ENCODE peak calls at places on chromosomes 16 and 17, in six cellular contexts. Q is ovary; C is GM23338; H is CD8-positive, alpha-beta T cell; A is dorsolateral prefrontal cortex; T is GM23248. E is an unnamed sample.

GRCh38 chr17:39782481-39782880 is 44.7 kb downstream of the GRB7 start:
- DNase-seq in C (no peak), T (no peak), A (no peak), Q (no peak), H (no peak), E (no peak)

GRCh38 chr16:66278111-66278531 is 88.4 kb upstream of the CDH5 start:
- DNase-seq in Q (no peak), C (no peak), A (no peak), H (no peak), T (no peak), E (no peak)

GRCh38 chr16:57799619-57800212 is 2.6 kb downstream of the KIFC3 start:
- DNase-seq in H (no peak), T (no peak), Q (no peak), A (no peak), C (no peak), E (no peak)

GRCh38 chr17:8225813-8226535 is 15.6 kb upstream of the AURKB start:
- DNase-seq in H (peak; percentile 46), T (peak; percentile 85), C (peak; percentile 85), Q (no peak), A (peak; percentile 72), E (no peak)

GRCh38 chr17:27477971-27478684 is 21.9 kb downstream of the KSR1 start:
- DNase-seq in C (no peak), A (no peak), T (no peak), Q (no peak), H (no peak), E (no peak)

GRCh38 chr17:73952498-73953205 is 250.8 kb upstream of the RPL38 start:
- DNase-seq in T (peak; percentile 13), A (no peak), C (peak; percentile 71), H (peak; percentile 11), Q (no peak), E (no peak)

GRCh38 chr17:81553018-81553615 is 964 bp upstream of the FAAP100 start:
- DNase-seq in A (no peak), C (peak; percentile 98), Q (peak; percentile 58), H (peak; percentile 57), T (peak; percentile 86), E (peak; percentile 90)

GRCh38 chr17:19332371-19333131 is 30.0 kb downstream of the B9D1 start:
- DNase-seq in T (no peak), A (peak; percentile 20), Q (no peak), C (no peak), H (no peak), E (no peak)

GRCh38 chr16:11835891-11836652 is 15.3 kb downstream of the RSL1D1 start:
- DNase-seq in T (peak; percentile 57), A (no peak), Q (no peak), H (no peak), C (peak; percentile 41), E (peak; percentile 69)

GRCh38 chr17:42422412-42422957 is 571 bp downstream of the CAVIN1 start:
- DNase-seq in T (peak; percentile 77), H (no peak), C (peak; percentile 70), A (no peak), Q (peak; percentile 56), E (peak; percentile 80)

GRCh38 chr17:82051776-82052637 is at the start of the genes GPS1 and RFNG:
- DNase-seq in C (peak; percentile 82), Q (peak; percentile 79), A (peak; percentile 64), T (peak; percentile 85), H (peak; percentile 76), E (peak; percentile 94)

GRCh38 chr17:35545150-35545549 is 7.7 kb upstream of the SLFN12L start:
- DNase-seq in Q (no peak), T (no peak), C (no peak), H (no peak), A (no peak), E (no peak)

GRCh38 chr16:10206865-10207264 is 24.6 kb upstream of the GRIN2A start:
- DNase-seq in H (no peak), C (no peak), A (no peak), T (no peak), Q (no peak), E (no peak)

GRCh38 chr17:78397681-78398101 is 19.2 kb downstream of the PGS1 start:
- DNase-seq in Q (no peak), C (no peak), H (no peak), T (peak; percentile 54), A (no peak), E (peak; percentile 86)

GRCh38 chr16:58021661-58022551 is 3.6 kb upstream of the MMP15 start:
- DNase-seq in T (peak; percentile 83), A (no peak), H (no peak), C (no peak), Q (no peak), E (no peak)

GRCh38 chr16:67942510-67943255 is 1.2 kb downstream of the LCAT start:
- DNase-seq in H (no peak), Q (no peak), A (no peak), T (no peak), C (peak; percentile 53), E (peak; percentile 67)

GRCh38 chr16:28210979-28211505 is 723 bp downstream of the XPO6 start:
- DNase-seq in T (peak; percentile 94), A (peak; percentile 33), H (peak; percentile 42), Q (peak; percentile 69), C (peak; percentile 58), E (peak; percentile 92)

GRCh38 chr17:1107083-1107776 is 72.6 kb downstream of the ABR start:
- DNase-seq in H (no peak), A (no peak), Q (no peak), T (no peak), C (no peak), E (no peak)

GRCh38 chr17:43006639-43007551 is at the start of gene IFI35:
- DNase-seq in C (peak; percentile 79), Q (peak; percentile 85), T (peak; percentile 93), H (peak; percentile 83), A (peak; percentile 63), E (peak; percentile 93)

GRCh38 chr16:2827831-2828520 is 2.1 kb upstream of the ZG16B start:
- DNase-seq in A (no peak), H (no peak), Q (no peak), C (peak; percentile 58), T (no peak), E (peak; percentile 39)

GRCh38 chr16:2828521-2828840 is 1.6 kb upstream of the ZG16B start:
- DNase-seq in H (no peak), C (no peak), A (no peak), Q (no peak), T (no peak), E (peak; percentile 66)

GRCh38 chr16:2829501-2830354 is at the start of gene ZG16B:
- DNase-seq in Q (no peak), A (no peak), T (no peak), H (no peak), C (no peak), E (peak; percentile 61)

GRCh38 chr16:2830355-2830695 is 222 bp downstream of the ZG16B start:
- DNase-seq in Q (no peak), A (no peak), H (no peak), T (no peak), C (no peak), E (no peak)

GRCh38 chr16:2828876-2829430 is 1.1 kb upstream of the ZG16B start:
- DNase-seq in H (no peak), A (no peak), T (no peak), C (no peak), Q (no peak), E (peak; percentile 37)
- H3K4me3 ChIP-seq in H (no peak overlapping the region), A (no peak overlapping the region), T (no peak overlapping the region), C (no peak overlapping the region), Q (no peak overlapping the region), E (no peak overlapping the region)

GRCh38 chr16:53130193-53131049 is 75.6 kb downstream of the CHD9 start:
- DNase-seq in Q (peak; percentile 95), C (peak; percentile 95), T (peak; percentile 98), A (peak; percentile 90), H (peak; percentile 92), E (peak; percentile 99)

GRCh38 chr16:53131050-53131362 is 76.2 kb downstream of the CHD9 start:
- DNase-seq in A (no peak), C (no peak), T (no peak), H (no peak), Q (no peak), E (no peak)

GRCh38 chr16:53131363-53132071 is 76.7 kb downstream of the CHD9 start:
- DNase-seq in A (peak; percentile 42), C (peak; percentile 53), T (peak; percentile 88), H (peak; percentile 37), Q (peak; percentile 66), E (peak; percentile 89)

GRCh38 chr16:53132406-53132805 is 77.6 kb downstream of the CHD9 start:
- DNase-seq in C (no peak), H (no peak), A (no peak), T (peak; percentile 45), Q (no peak), E (no peak)

GRCh38 chr16:53129281-53130192 is 74.7 kb downstream of the CHD9 start:
- DNase-seq in T (peak; percentile 55), C (peak; percentile 45), Q (no peak), A (no peak), H (no peak), E (no peak)
- H3K27ac ChIP-seq in T (peak overlapping the region; percentile 91), C (peak overlapping the region; percentile 51), Q (peak overlapping the region; percentile 56), A (peak overlapping the region; percentile 95), H (peak overlapping the region; percentile 24), E (peak overlapping the region; percentile 89)

GRCh38 chr16:84034516-84034915 is 8.1 kb downstream of the SLC38A8 start:
- DNase-seq in A (no peak), C (no peak), Q (no peak), T (no peak), H (no peak), E (no peak)

GRCh38 chr16:84031556-84031955 is 11.0 kb downstream of the SLC38A8 start:
- DNase-seq in C (no peak), T (no peak), Q (no peak), H (no peak), A (no peak), E (no peak)

GRCh38 chr16:84036131-84036530 is 6.5 kb downstream of the SLC38A8 start:
- DNase-seq in Q (no peak), T (no peak), C (no peak), A (no peak), H (no peak), E (no peak)

GRCh38 chr16:84032458-84033178 is 10.0 kb downstream of the SLC38A8 start:
- DNase-seq in H (no peak), T (no peak), Q (no peak), C (no peak), A (no peak), E (no peak)

GRCh38 chr16:84033251-84034195 is 9.1 kb downstream of the SLC38A8 start:
- DNase-seq in H (no peak), T (no peak), Q (no peak), A (no peak), C (no peak), E (no peak)
- H3K4me3 ChIP-seq in H (no peak overlapping the region), T (no peak overlapping the region), Q (no peak overlapping the region), A (no peak overlapping the region), C (no peak overlapping the region), E (no peak overlapping the region)

DNA sequence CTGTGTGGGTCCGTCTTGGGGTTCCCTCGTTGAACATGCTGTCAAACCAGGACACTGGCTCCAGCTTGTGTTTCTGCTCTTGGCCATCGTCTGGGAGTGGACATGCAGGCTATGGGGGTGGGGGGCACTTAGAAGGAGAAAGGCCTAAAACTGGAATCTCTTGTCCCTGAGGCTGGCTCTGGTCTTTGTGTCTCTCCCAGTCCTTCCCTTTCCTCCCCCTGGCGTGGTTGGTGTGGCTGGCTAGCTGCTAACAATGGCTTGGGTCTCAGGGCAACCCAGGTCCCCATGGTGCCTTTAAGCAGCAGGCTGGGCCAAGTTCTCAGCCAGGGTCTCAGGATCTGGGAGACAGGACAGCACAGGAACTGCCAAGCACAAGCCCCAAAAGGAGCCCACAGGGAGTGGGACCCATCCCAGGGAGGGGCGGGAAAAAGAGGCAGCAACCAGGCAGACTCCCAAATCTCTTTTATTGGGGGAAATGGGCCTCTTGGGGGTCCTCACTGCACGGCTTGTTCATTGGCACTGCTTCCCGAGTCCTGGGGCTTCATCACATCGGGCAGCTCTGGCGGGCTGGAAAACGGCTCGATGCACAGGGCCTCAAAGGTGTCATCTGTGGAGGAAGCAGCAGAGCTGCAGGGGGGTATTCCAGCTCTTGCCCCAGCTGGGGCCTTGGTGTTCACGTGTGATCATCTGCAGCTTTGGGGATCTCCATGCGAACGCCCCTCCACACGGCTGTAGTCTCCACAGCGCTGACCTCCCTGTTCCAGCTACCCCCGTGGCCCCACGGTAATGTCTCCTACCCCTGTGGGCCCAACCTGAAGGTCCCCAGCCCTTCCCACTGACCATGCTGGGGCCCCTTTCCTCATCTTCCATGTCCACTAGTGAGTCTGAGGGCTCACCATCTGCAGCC is 5.3 kb downstream of the ELOB start:
- DNase-seq in T (no peak), Q (peak; percentile 17), C (no peak), H (no peak), A (no peak), E (peak; percentile 34)
- H3K27ac ChIP-seq in T (no peak overlapping the region), Q (no peak overlapping the region), C (peak overlapping the region; percentile 80), H (no peak overlapping the region), A (no peak overlapping the region), E (no peak overlapping the region)